ENCODE peak calls at places on chromosomes 16 and 17, in four cellular contexts. V is astrocyte of the spinal cord, X is brain microvascular endothelial cell, L is heart left ventricle. E is an unnamed sample.

GRCh38 chr17:44636562-44636961 is 19.7 kb upstream of the MEIOC start:
- DNase-seq in V (peak), L (no peak), X (peak), E (peak)

GRCh38 chr16:71421911-71422310 is 19.9 kb downstream of the TLE7 start:
- DNase-seq in X (peak), V (no peak), L (no peak), E (no peak)

GRCh38 chr16:67040906-67041305 is 12.0 kb downstream of the CBFB start:
- DNase-seq in X (peak), L (no peak), V (peak), E (peak)

GRCh38 chr17:2705263-2705662 is 6.3 kb downstream of the CLUH start:
- DNase-seq in X (peak), V (peak), L (peak), E (no peak)

GRCh38 chr16:14013571-14014283 is 57.4 kb upstream of the MRTFB start:
- DNase-seq in X (peak), V (peak), L (no peak), E (peak)

GRCh38 chr17:13702266-13702665 is 100.5 kb upstream of the HS3ST3A1 start:
- DNase-seq in L (no peak), V (peak), X (no peak), E (peak)

GRCh38 chr16:56866955-56867830 is 2.2 kb downstream of the SLC12A3 start:
- DNase-seq in V (peak), L (no peak), X (peak), E (peak)

GRCh38 chr17:1469231-1469852 is 13.3 kb upstream of the CRK start:
- DNase-seq in V (no peak), L (no peak), X (no peak), E (no peak)

GRCh38 chr16:57745768-57746167 is 10.2 kb downstream of the KATNB1 start:
- DNase-seq in L (no peak), V (no peak), X (no peak), E (no peak)

GRCh38 chr17:44920565-44920940 is 5.3 kb upstream of the GFAP start:
- DNase-seq in L (no peak), V (no peak), X (no peak), E (no peak)

GRCh38 chr16:84088695-84089395 is 27.9 kb downstream of the MBTPS1 start:
- DNase-seq in L (no peak), X (no peak), V (no peak), E (no peak)

GRCh38 chr16:57331355-57331754 is 27.2 kb upstream of the CCL22 start:
- DNase-seq in V (no peak), X (no peak), L (no peak), E (no peak)

GRCh38 chr16:47577029-47577428 is 115.9 kb downstream of the PHKB start:
- DNase-seq in V (no peak), L (no peak), X (no peak), E (no peak)

GRCh38 chr17:77489898-77490265 is 349.1 kb downstream of the SEC14L1 start:
- DNase-seq in X (no peak), L (peak), V (no peak), E (peak)

GRCh38 chr16:89478576-89479221 is 11.7 kb downstream of the ANKRD11 start:
- DNase-seq in V (no peak), L (no peak), X (no peak), E (peak)

GRCh38 chr16:67399218-67399733 is 6.0 kb upstream of the TPPP3 start:
- DNase-seq in V (no peak), L (peak), X (no peak), E (no peak)

GRCh38 chr17:35002876-35003551 is 22.7 kb downstream of the LIG3 start:
- DNase-seq in L (no peak), V (peak), X (no peak), E (peak)

GRCh38 chr16:68377667-68378420 is 67.0 kb downstream of the PRMT7 start:
- DNase-seq in X (no peak), V (peak), L (peak), E (peak)

GRCh38 chr16:4486126-4486893 is 10.1 kb downstream of the HMOX2 start:
- DNase-seq in L (no peak), V (no peak), X (no peak), E (no peak)

GRCh38 chr16:275041-275621 is 613 bp downstream of the RGS11 start:
- DNase-seq in V (no peak), L (no peak), X (no peak), E (no peak)

GRCh38 chr16:88392111-88392510 is 9.4 kb downstream of the ZNF469 start:
- DNase-seq in V (no peak), X (no peak), L (no peak), E (no peak)

GRCh38 chr16:10332301-10332700 is 53.6 kb upstream of the ATF7IP2 start:
- DNase-seq in V (no peak), L (no peak), X (no peak), E (no peak)

GRCh38 chr17:82247856-82248671 is 19.2 kb downstream of the SLC16A3 start:
- DNase-seq in L (peak), X (no peak), V (no peak), E (no peak)

GRCh38 chr16:23843143-23843542 is 7.4 kb downstream of the PRKCB start:
- DNase-seq in V (no peak), X (no peak), L (no peak), E (no peak)

GRCh38 chr17:79290726-79291125 is 216.1 kb downstream of the ENGASE start:
- DNase-seq in L (no peak), X (no peak), V (no peak), E (no peak)

GRCh38 chr17:50361561-50362480 is 11.2 kb downstream of the MRPL27 start:
- DNase-seq in X (peak), V (peak), L (no peak), E (peak)

GRCh38 chr16:68421076-68421475 is 27.2 kb downstream of the SMPD3 start:
- DNase-seq in L (no peak), V (no peak), X (no peak), E (no peak)

GRCh38 chr17:50169121-50169764 is 3.4 kb downstream of the SGCA start:
- DNase-seq in L (peak), X (no peak), V (peak), E (peak)

GRCh38 chr17:46002311-46002972 is 3.4 kb downstream of the STH start:
- DNase-seq in X (peak), V (peak), L (no peak), E (peak)

GRCh38 chr16:30104090-30104489 is 8.1 kb upstream of the YPEL3 start:
- DNase-seq in X (no peak), V (no peak), L (no peak), E (no peak)

GRCh38 chr17:2213291-2213960 is 90.2 kb downstream of the SMG6 start:
- DNase-seq in L (no peak), V (peak), X (no peak), E (peak)

DNA sequence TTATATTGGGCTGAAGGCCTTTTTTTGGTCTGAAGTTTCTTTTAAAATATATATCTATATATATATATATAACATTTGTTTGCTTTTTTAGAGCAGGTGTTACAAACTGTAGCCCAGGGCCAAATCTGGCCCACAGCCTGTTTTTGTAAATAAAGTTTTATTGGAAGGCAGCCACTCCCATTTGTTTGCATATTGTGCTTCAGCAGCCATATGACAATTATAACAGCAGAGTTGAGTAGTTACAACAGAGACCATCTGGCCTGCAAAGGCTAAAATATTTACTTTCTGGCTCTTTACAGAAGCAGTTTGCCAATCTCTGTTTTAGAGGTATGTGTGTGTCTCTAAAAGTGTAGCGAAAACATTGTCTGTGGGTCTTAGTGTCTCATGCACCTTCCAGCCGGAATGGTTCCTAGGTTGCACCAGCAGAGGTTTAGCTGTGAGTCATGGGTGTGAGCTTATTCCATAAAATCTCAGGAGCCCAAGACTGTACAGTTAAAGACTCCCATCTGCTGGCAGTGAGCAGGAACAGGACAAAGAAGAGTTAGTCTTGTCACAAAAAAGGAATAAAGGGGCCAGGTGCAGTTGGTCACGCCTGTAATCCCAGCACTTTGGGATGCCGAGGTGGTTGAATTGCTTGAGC is 23.8 kb downstream of the LCMT1 start:
- DNase-seq in V (peak), L (no peak), X (peak), E (peak)
- TF ChIP-seq CTCF in V (peak), L (no peak), X (peak), E (peak)

GRCh38 chr17:9138161-9138717 is 116.9 kb downstream of the NTN1 start:
- DNase-seq in L (peak), X (no peak), V (no peak), E (no peak)
- H3K4me3 ChIP-seq in L (no peak), X (no peak), V (no peak), E (no peak)

GRCh38 chr16:1958715-1959268 is 546 bp upstream of the NDUFB10 start:
- DNase-seq in V (no peak), L (no peak), X (no peak), E (no peak)
- TF ChIP-seq CTCF in V (no peak), L (no peak), X (no peak), E (no peak)

GRCh38 chr17:10042589-10043244 is 137.6 kb upstream of the RCVRN start:
- DNase-seq in L (no peak), X (no peak), V (no peak), E (peak)
- H3K4me3 ChIP-seq in L (no peak), X (no peak), V (no peak), E (no peak)

GRCh38 chr17:17168401-17168800 is 37.7 kb downstream of the PLD6 start:
- DNase-seq in X (no peak), V (no peak), L (peak), E (no peak)
- TF ChIP-seq CTCF in X (no peak), V (no peak), L (no peak), E (no peak)

GRCh38 chr17:41767324-41768042 is 19.0 kb downstream of the JUP start:
- DNase-seq in V (no peak), L (no peak), X (no peak), E (no peak)
- H3K4me3 ChIP-seq in V (no peak), L (no peak), X (no peak), E (no peak)